ENCODE peak calls at places on chromosomes 7 and 10, in six cellular contexts. E is HFFc6, Z is prostate gland, A is B cell, W is WTC11, T is nephron progenitor cell. R is an unnamed sample.

GRCh38 chr10:120221873-120222485 is 235.0 kb upstream of the PLPP4 start:
- DNase-seq in Z (peak; percentile 50), A (no peak), E (peak; percentile 82), T (peak; percentile 20), W (peak; percentile 58), R (no peak)

GRCh38 chr10:13001041-13001886 is at the start of gene CCDC3:
- DNase-seq in Z (peak; percentile 9), W (peak; percentile 61), A (peak; percentile 2), T (peak; percentile 68), E (no peak), R (no peak)

GRCh38 chr10:76133597-76134255 is 702.3 kb downstream of the LRMDA start:
- DNase-seq in Z (no peak), E (no peak), W (no peak), T (peak; percentile 16), A (no peak), R (no peak)

GRCh38 chr10:101843032-101843991 is at the start of gene KCNIP2:
- DNase-seq in T (peak; percentile 71), Z (no peak), E (no peak), W (peak; percentile 91), A (peak; percentile 89), R (peak; percentile 39)

GRCh38 chr10:122241836-122242235 is 29.3 kb upstream of the BTBD16 start:
- DNase-seq in W (no peak), T (no peak), Z (no peak), A (no peak), E (no peak), R (no peak)

GRCh38 chr7:125606661-125607060 is 677.0 kb upstream of the POT1 start:
- DNase-seq in W (no peak), E (no peak), Z (no peak), T (no peak), A (no peak), R (no peak)

GRCh38 chr7:128209229-128210035 is 31.6 kb upstream of the LEP start:
- DNase-seq in Z (peak; percentile 47), T (peak; percentile 74), E (peak; percentile 50), A (peak; percentile 84), W (peak; percentile 76), R (peak; percentile 57)

GRCh38 chr10:123614888-123615287 is 51.3 kb upstream of the GPR26 start:
- DNase-seq in W (peak; percentile 93), T (peak; percentile 97), Z (peak; percentile 50), E (peak; percentile 43), A (peak; percentile 25), R (peak; percentile 24)

GRCh38 chr10:70115948-70116682 is 16.5 kb downstream of the AIFM2 start:
- DNase-seq in T (peak; percentile 65), E (peak; percentile 4), Z (peak; percentile 43), W (peak; percentile 77), A (peak; percentile 65), R (peak; percentile 44)

DNA sequence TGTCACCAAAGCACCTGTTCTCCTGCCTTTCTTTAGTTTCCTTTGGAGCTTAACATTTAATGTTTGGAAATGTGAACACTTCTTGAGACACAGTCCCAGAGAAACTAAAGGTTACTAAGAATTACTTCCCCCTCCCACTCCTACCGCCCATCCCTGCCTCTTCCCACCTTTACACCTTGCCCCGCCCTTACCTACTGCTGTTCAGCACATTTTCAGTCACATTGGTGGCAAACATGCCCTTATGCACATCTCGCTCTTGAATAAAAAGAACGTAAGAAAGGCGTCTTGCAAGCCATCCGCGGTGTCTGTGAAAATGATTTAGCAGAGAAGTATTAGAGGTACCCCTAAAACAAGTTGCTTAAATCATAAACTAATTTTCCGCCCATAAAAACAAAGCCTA is 8.2 kb downstream of the GPAM start:
- DNase-seq in T (no peak), Z (no peak), E (no peak), W (no peak), A (no peak), R (no peak)
- TF ChIP-seq CTCF in T (no peak), Z (no peak), E (no peak), W (no peak), A (no peak), R (no peak)

GRCh38 chr7:142012825-142013506 is 17.3 kb downstream of the MGAM start:
- DNase-seq in Z (no peak), W (peak; percentile 15), E (no peak), A (no peak), T (no peak), R (peak; percentile 22)
- TF ChIP-seq CTCF in Z (no peak), W (no peak), E (no peak), A (no peak), T (no peak), R (no peak)

DNA sequence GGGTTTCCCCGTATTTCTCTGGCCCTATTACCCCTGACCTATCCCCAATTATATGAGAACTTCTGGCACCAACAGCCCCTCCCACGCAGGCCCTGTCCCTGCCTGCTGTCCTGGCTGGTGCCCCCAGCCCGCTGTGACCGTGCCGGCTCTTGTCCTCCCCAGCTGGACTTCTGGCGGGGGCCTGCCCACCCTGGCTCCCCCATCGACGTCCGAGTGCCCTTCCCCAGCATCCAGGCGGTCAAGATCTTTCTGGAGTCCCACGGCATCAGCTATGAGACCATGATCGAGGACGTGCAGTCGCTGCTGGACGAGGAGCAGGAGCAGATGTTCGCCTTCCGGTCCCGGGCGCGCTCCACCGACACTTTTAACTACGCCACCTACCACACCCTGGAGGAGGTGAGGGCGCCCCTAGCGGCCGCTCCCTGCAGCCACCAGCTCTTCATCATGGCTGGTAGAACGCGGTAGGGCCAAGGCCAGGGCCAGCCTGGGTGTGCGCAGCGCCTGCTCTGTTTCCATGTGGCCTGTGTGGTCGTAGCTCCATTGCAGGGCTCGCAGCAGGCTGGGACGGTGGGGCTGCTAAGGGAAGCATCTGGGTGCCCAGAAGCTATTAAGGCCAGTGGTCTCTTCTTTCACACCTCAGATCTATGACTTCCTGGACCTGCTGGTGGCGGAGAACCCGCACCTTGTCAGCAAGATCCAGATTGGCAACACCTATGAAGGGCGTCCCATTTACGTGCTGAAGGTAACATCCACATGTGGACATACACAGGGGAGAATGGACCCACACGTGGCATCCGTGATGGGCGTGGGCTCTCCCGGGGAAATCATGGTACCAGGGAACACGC is 1.4 kb downstream of the CPA1 start:
- DNase-seq in E (no peak), Z (no peak), T (no peak), A (no peak), W (peak; percentile 78), R (peak; percentile 11)
- TF ChIP-seq CTCF in E (peak; percentile 42), Z (no peak), T (no peak), A (no peak), W (peak; percentile 73), R (no peak)

DNA sequence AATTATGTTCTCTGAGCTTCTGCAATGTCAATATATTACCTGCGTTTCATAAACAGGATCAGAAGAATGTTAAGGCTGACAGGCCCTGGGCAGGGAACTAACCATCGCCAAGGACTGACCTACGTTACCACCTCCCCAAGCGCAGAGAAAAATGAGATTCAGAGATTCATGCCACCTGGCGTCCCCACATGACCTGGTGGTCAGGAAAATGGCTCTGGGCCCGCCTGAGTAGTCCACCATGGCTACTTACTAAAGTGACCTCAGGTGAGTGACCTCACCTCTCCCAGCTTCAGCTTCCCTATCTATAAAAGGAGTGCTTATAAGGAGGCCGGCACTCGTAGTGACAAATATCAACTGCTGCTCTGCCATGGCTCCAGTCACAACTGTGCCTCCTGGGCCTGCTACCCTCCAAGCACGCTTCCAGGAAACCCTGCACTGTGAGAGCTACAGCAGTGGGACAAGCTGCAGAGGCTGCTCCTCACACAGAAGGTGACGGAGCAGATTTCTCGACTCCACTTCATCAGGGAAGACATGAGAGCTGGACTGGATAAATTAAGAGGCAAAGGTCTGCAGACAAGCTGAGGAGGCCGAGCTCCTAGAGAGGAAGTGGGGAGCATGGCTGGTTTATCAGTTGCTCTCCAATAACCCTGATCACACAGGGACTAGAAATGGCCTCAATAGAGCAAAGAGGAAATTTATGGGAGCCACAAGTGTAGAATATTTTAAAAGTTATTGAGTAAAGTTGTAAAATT is 103.0 kb downstream of the RNF216 start:
- DNase-seq in W (no peak), T (no peak), Z (no peak), A (no peak), E (no peak), R (no peak)
- TF ChIP-seq CTCF in W (no peak), T (no peak), Z (no peak), A (peak; percentile 24), E (peak; percentile 6), R (no peak)